ENCODE peak calls at places on chromosomes 3 and 15, in four cellular contexts. S is A549, F is K562, G is spleen. K is an unnamed sample.

GRCh38 chr15:88243895-88244787 is 12.4 kb downstream of the NTRK3 start:
- DNase-seq in F (peak; percentile 68), S (peak; percentile 62), G (no peak), K (peak; percentile 19)

GRCh38 chr3:160808838-160809237 is 52.8 kb downstream of the PPM1L start:
- DNase-seq in F (no peak), G (no peak), S (no peak), K (no peak)

GRCh38 chr15:78810377-78811123 is 714 bp downstream of the ADAMTS7 start:
- DNase-seq in G (peak; percentile 81), F (peak; percentile 36), S (peak; percentile 37), K (no peak)

GRCh38 chr3:195197764-195198423 is 73.1 kb downstream of the XXYLT1 start:
- DNase-seq in F (no peak), G (no peak), S (peak; percentile 42), K (no peak)

GRCh38 chr3:144499346-144499745 is 527.7 kb downstream of the DIPK2A start:
- DNase-seq in F (no peak), G (no peak), S (no peak), K (no peak)

GRCh38 chr3:36991923-36992805 is 767 bp downstream of the EPM2AIP1 start:
- DNase-seq in G (no peak), F (no peak), S (peak; percentile 48), K (no peak)

GRCh38 chr3:179811321-179812095 is 158.7 kb downstream of the USP13 start:
- DNase-seq in F (peak; percentile 18), G (no peak), S (peak; percentile 68), K (peak; percentile 24)

GRCh38 chr15:41881925-41882688 is 11.7 kb downstream of the SPTBN5 start:
- DNase-seq in F (peak; percentile 75), G (no peak), S (no peak), K (no peak)

GRCh38 chr3:14804835-14805780 is 13.7 kb upstream of the FGD5 start:
- DNase-seq in F (no peak), S (no peak), G (peak; percentile 35), K (no peak)

GRCh38 chr15:80514071-80514780 is 110.0 kb downstream of the ARNT2 start:
- DNase-seq in S (no peak), G (no peak), F (no peak), K (no peak)

GRCh38 chr3:10228248-10228950 is 19.9 kb upstream of the TATDN2 start:
- DNase-seq in G (no peak), F (no peak), S (no peak), K (no peak)

GRCh38 chr3:124510290-124510689 is 220.0 kb upstream of the UMPS start:
- DNase-seq in S (no peak), F (no peak), G (no peak), K (no peak)

GRCh38 chr3:187150599-187150998 is 11.3 kb upstream of the RPL39L start:
- DNase-seq in S (no peak), G (peak; percentile 77), F (no peak), K (peak; percentile 43)

GRCh38 chr3:72892081-72892763 is 4.4 kb downstream of the GXYLT2 start:
- DNase-seq in G (no peak), S (no peak), F (no peak), K (no peak)

GRCh38 chr3:72011495-72011894 is 226.5 kb upstream of the PROK2 start:
- DNase-seq in G (no peak), S (no peak), F (no peak), K (no peak)

GRCh38 chr3:146093928-146094327 is 67.1 kb downstream of the PLOD2 start:
- DNase-seq in S (no peak), G (no peak), F (no peak), K (no peak)

GRCh38 chr15:26628071-26628470 is 144.8 kb downstream of the GABRB3 start:
- DNase-seq in S (peak; percentile 94), F (peak; percentile 12), G (no peak), K (no peak)

GRCh38 chr3:69094467-69095205 is 9.9 kb downstream of the ARL6IP5 start:
- DNase-seq in F (no peak), G (no peak), S (no peak), K (peak; percentile 20)

GRCh38 chr3:11538581-11538980 is 105.1 kb downstream of the VGLL4 start:
- DNase-seq in G (no peak), S (no peak), F (no peak), K (no peak)

GRCh38 chr15:64686130-64686735 is 89.2 kb downstream of the RBPMS2 start:
- DNase-seq in G (peak; percentile 55), S (peak; percentile 67), F (peak; percentile 34), K (peak; percentile 81)

GRCh38 chr3:106699093-106699492 is 678.1 kb upstream of the CCDC54 start:
- DNase-seq in G (no peak), S (no peak), F (no peak), K (no peak)

GRCh38 chr15:31032959-31033358 is 41.5 kb upstream of the MTMR10 start:
- DNase-seq in S (no peak), G (no peak), F (no peak), K (no peak)

GRCh38 chr3:94115482-94115881 is 52.6 kb downstream of the NSUN3 start:
- DNase-seq in S (peak; percentile 32), F (no peak), G (no peak), K (peak; percentile 28)

GRCh38 chr3:186418601-186419238 is 56.7 kb upstream of the DGKG start:
- DNase-seq in G (no peak), S (no peak), F (no peak), K (no peak)

GRCh38 chr3:79086514-79086913 is 681.3 kb downstream of the ROBO1 start:
- DNase-seq in G (no peak), S (peak; percentile 63), F (peak; percentile 21), K (peak; percentile 37)

GRCh38 chr3:79419222-79419621 is 348.6 kb downstream of the ROBO1 start:
- DNase-seq in S (no peak), G (no peak), F (no peak), K (no peak)

GRCh38 chr3:188421151-188421821 is 267.3 kb downstream of the LPP start:
- DNase-seq in G (no peak), S (peak; percentile 19), F (no peak), K (no peak)

GRCh38 chr3:171327441-171328174 is 132.6 kb downstream of the TNIK start:
- DNase-seq in F (no peak), S (no peak), G (no peak), K (no peak)

GRCh38 chr3:42705962-42706585 is 3.5 kb upstream of the HHATL start:
- DNase-seq in S (no peak), F (no peak), G (no peak), K (no peak)

GRCh38 chr15:85036716-85037115 is 55.1 kb downstream of the PDE8A start:
- DNase-seq in G (no peak), F (no peak), S (no peak), K (no peak)

GRCh38 chr3:57961828-57962447 is 46.3 kb upstream of the FLNB start:
- DNase-seq in S (peak; percentile 82), G (no peak), F (peak; percentile 20), K (peak; percentile 48)

DNA sequence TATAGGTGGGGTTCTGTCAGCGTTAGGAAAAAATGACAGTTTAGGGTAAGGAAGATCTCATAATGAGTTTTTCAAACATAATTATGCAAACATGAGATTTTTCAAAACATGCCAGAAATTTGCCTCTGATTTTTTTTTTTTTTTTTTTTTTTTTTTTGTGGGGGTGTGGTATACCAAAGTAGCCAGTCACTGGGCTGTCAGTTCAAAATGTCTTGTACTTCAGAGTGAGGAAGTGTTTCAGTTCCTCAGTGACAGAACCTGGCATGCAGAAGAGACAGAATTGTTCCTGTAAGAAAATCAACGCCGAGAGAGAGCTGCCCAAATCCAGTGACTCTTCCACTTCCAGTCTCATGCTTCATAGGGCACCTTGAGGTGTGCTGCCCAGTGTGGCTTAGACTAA is 9.7 kb downstream of the NCBP2 start:
- DNase-seq in G (no peak), S (no peak), F (no peak), K (no peak)
- TF ChIP-seq POLR2A in G (no peak), S (no peak), F (no peak), K (no peak)

GRCh38 chr3:50340404-50341329 is at the start of gene RASSF1:
- DNase-seq in F (peak; percentile 56), G (peak; percentile 96), S (no peak), K (peak; percentile 83)
- TF ChIP-seq POLR2A in F (peak; percentile 69), G (peak; percentile 40), S (no peak), K (peak; percentile 95)

DNA sequence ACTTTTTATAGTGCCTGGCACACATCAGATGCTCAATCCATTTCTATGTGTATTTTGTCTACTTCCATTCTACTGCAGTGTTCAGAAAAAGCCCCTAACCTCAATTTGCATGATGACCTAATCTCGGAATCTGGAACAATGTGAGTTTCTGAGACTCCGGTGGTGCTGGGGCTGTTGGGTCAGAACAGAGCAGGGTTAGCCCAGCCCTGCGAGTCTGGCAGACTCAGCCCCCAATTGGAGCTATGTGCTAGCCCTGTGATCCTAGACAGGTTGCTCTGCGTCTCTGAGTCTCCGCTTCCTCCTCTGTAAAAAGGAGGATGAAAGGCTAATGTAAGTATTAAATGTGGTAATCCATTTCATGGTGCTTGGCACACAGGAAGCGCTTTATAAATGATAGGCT is 95.0 kb upstream of the ICE2 start:
- DNase-seq in G (no peak), F (no peak), S (no peak), K (no peak)
- TF ChIP-seq POLR2A in G (no peak), F (no peak), S (no peak), K (no peak)

GRCh38 chr15:72227720-72228119 is 3.3 kb downstream of the PKM start:
- DNase-seq in F (no peak), S (no peak), G (no peak), K (no peak)

GRCh38 chr15:72229076-72229946 is 1.7 kb downstream of the PKM start:
- DNase-seq in F (no peak), G (no peak), S (no peak), K (no peak)

GRCh38 chr15:72230197-72231065 is 559 bp downstream of the PKM start:
- DNase-seq in F (peak; percentile 82), S (peak; percentile 91), G (peak; percentile 95), K (peak; percentile 27)

GRCh38 chr15:72229947-72230196 is 1.1 kb downstream of the PKM start:
- DNase-seq in S (no peak), F (no peak), G (no peak), K (no peak)

GRCh38 chr15:72227192-72227586 is 3.8 kb downstream of the PKM start:
- DNase-seq in G (no peak), F (no peak), S (peak; percentile 71), K (no peak)
- TF ChIP-seq POLR2A in G (no peak), F (no peak), S (no peak), K (no peak)

DNA sequence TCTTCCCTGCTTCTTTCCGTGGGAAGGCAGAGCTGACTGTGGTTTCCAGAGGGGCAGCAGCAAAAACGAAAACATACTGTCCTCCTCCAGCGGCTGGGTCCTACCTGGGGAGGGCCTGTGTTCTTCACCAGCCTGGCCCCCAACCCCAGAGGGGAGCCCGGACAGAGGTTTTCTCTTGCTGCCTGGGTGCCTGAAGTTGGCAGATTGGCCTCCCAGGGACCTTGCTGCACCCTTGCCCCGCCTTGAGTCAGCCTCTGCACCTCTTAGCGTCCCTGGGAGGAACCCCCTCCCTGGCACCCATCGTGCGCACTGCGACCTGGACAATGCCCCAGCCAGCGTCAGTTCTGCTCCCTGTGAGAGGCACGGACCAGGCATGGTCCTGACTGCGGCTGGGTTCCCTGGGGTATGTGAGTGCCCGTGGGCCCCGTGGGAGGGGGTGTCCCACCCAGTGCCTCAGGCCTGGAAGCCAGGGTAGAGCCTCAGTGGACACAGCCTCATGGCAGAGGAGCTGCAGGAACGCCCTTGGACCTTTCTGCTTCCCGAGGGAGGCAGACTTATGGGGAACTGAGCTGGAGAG is 56.8 kb upstream of the PRR23E start:
- DNase-seq in G (no peak), F (no peak), S (no peak), K (no peak)
- TF ChIP-seq POLR2A in G (no peak), F (no peak), S (no peak), K (peak; percentile 37)

GRCh38 chr3:56389213-56389830 is 78.9 kb downstream of the ERC2 start:
- DNase-seq in G (no peak), F (no peak), S (no peak), K (no peak)
- TF ChIP-seq POLR2A in G (no peak), F (no peak), S (no peak), K (no peak)

GRCh38 chr3:114155370-114155821 is 23.5 kb downstream of the DRD3 start:
- DNase-seq in F (peak; percentile 35), G (no peak), S (peak; percentile 61), K (peak; percentile 63)
- TF ChIP-seq POLR2A in F (no peak), G (no peak), S (no peak), K (no peak)